ENCODE peak calls at places on chromosomes 6 and 20, in seven cellular contexts. R is H1, F is K562, G is HCT116, O is GM12878, Z is HepG2, E is SK-N-SH. N is an unnamed sample.
A peak's percentile ranks its signal among the peaks of the same experiment; 100 is the strongest.

GRCh38 chr20:35821807-35822242 is 50.0 kb downstream of the PHF20 start:
- DNase-seq in R (no peak), F (peak; percentile 28), G (no peak), O (no peak), Z (peak; percentile 23), E (no peak), N (no peak)

GRCh38 chr6:43900560-43901329 is 130.7 kb downstream of the VEGFA start:
- DNase-seq in R (no peak), F (no peak), G (no peak), O (no peak), Z (peak; percentile 57), E (no peak), N (no peak)

GRCh38 chr20:57625181-57625958 is 5.1 kb upstream of the ZBP1 start:
- DNase-seq in R (no peak), F (no peak), G (no peak), O (no peak), Z (no peak), E (no peak), N (no peak)

GRCh38 chr20:17971571-17972013 is 2.8 kb downstream of the MGME1 start:
- DNase-seq in R (no peak), F (peak; percentile 64), G (no peak), O (no peak), Z (peak; percentile 80), E (no peak), N (no peak)

GRCh38 chr6:143130928-143131327 is 70.2 kb downstream of the AIG1 start:
- DNase-seq in R (no peak), F (no peak), G (no peak), O (no peak), Z (no peak), E (no peak), N (no peak)

GRCh38 chr6:112372213-112372806 is 25.2 kb downstream of the RFPL4B start:
- DNase-seq in R (no peak), F (peak; percentile 5), G (peak; percentile 18), O (no peak), Z (no peak), E (peak; percentile 36), N (peak; percentile 27)

GRCh38 chr6:54194067-54194466 is 82.8 kb downstream of the MLIP start:
- DNase-seq in R (no peak), F (no peak), G (peak; percentile 70), O (no peak), Z (no peak), E (no peak), N (no peak)

GRCh38 chr6:161498881-161499280 is 225.0 kb upstream of the AGPAT4 start:
- DNase-seq in R (no peak), F (no peak), G (no peak), O (no peak), Z (peak; percentile 10), E (no peak), N (no peak)

GRCh38 chr6:130529569-130530149 is 163.8 kb downstream of the TMEM200A start:
- DNase-seq in R (no peak), F (no peak), G (no peak), O (no peak), Z (no peak), E (no peak), N (no peak)

GRCh38 chr20:1456300-1456699 is 10.3 kb downstream of the NSFL1C start:
- DNase-seq in R (no peak), F (no peak), G (no peak), O (no peak), Z (no peak), E (no peak), N (no peak)

GRCh38 chr6:72367439-72367838 is 254.4 kb upstream of the KCNQ5 start:
- DNase-seq in R (no peak), F (no peak), G (no peak), O (no peak), Z (no peak), E (no peak), N (no peak)

GRCh38 chr20:23235173-23236027 is 115.2 kb upstream of the NXT1 start:
- DNase-seq in R (peak; percentile 39), F (peak; percentile 75), G (peak; percentile 52), O (no peak), Z (peak; percentile 50), E (peak; percentile 44), N (peak; percentile 11)

DNA sequence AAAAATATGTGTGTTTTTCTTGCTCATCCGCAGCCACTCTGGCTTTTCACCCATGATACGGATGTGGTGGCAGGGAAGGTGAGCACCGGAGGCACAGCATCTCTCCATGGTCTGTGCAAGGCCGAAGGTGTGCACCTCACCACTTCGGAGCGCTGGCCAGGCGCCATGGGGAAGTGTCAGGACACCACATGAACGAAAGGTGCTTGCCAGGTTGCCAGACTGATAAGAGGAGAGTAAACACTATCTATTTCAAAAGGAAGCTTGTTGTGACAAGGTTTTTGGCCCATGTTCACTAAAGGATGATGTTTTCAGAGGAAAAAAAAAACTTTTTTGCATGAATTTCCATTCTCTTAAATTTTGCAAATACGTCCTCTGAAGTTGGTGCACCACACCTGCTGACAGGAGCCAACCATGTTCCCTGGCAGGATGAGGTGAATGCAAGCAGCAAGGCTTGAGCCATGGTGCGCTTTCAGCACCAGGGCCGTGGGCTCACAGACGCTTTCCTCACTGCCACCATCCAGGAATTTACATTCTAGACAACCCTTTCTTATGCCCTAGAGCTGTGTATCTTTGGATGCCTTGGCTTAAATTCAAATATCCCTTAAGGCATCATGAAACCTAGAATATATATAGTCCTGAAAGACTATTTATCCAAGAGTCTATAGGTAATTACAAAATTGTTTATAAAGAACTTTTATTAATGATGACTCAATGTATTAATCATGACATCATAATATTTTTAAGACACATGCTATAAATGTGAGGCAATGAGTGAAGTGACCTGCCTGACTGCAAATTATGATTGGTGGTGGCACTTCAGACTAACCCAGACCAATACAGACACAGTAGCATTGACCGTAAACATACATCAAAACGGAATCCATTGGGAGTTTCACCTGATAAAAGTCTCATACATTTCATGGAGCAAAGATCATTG is 234.5 kb downstream of the TFAP2A start:
- DNase-seq in R (no peak), F (no peak), G (no peak), O (no peak), Z (no peak), E (no peak), N (peak; percentile 65)
- TF ChIP-seq JUND in R (no peak), F (no peak), G (no peak), O (no peak), Z (no peak), E (no peak), N (no peak)

DNA sequence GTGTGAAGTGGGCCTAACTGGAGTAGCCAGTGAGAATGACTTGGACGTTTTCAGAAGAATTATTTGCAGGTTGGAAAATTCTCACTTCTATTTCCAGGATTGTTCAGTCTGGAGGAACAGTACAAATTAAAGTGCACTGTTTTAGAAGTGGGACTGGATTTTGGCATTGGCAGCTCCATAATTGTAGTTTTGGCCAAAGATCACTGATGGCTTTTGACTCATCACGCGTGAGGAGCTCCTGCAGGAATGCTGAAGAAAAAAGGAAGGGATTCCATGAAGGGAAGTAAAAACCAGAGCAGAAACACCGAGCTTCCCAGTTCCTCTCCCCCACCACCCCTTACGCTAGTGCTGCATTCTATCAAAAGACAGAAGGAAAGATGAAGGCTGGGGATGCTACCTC is 103.5 kb downstream of the JARID2 start:
- DNase-seq in R (no peak), F (no peak), G (no peak), O (no peak), Z (no peak), E (no peak), N (no peak)
- TF ChIP-seq JUND in R (no peak), F (no peak), G (no peak), O (no peak), Z (no peak), E (no peak), N (no peak)

GRCh38 chr6:75103411-75103810 is 102.4 kb downstream of the COL12A1 start:
- DNase-seq in R (no peak), F (no peak), G (no peak), O (no peak), Z (no peak), E (no peak), N (no peak)

GRCh38 chr6:75098709-75099108 is 107.1 kb downstream of the COL12A1 start:
- DNase-seq in R (no peak), F (no peak), G (peak; percentile 47), O (no peak), Z (peak; percentile 3), E (no peak), N (no peak)

GRCh38 chr6:75107913-75108312 is 97.9 kb downstream of the COL12A1 start:
- DNase-seq in R (no peak), F (no peak), G (no peak), O (no peak), Z (no peak), E (no peak), N (no peak)

GRCh38 chr6:75096986-75097385 is 108.9 kb downstream of the COL12A1 start:
- DNase-seq in R (no peak), F (no peak), G (no peak), O (no peak), Z (no peak), E (no peak), N (no peak)

DNA sequence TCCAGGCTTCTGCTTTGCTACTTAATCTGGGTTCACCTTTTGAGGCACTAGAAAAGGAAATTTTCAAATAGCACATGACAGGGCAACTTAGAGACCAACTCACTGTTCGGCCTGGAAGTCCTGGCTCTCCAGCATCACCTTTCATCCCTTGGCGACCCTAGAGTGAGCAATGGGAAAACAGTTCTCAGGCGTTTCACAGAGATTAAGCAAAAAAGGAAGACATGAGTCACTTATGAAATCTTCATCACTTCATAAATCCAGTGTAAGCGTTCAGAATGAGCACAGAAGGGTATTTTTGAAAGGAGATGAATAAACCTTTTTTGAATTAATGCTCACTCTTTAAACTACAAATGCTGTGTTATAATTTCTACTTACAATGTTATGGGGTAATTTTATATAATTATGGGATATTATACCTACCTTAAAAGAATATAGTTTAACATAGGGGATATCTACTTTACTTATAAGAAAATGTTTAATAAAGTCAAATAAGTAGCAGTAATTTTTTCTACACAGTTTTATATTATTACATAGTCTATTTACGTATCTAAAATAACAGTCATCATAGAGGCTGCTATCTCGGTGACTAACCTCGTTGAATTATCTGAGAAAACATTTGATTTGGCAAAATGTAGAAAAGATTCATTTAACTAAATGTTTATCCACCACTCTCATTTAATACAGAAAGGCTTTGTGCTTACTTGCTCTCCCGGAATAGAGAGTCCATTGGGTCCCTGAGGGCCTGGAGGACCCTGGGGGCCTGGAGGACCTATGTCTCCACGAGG is 103.8 kb downstream of the COL12A1 start:
- DNase-seq in R (no peak), F (no peak), G (no peak), O (no peak), Z (no peak), E (no peak), N (no peak)
- TF ChIP-seq JUND in R (no peak), F (no peak), G (no peak), O (no peak), Z (no peak), E (no peak), N (no peak)

GRCh38 chr6:14216931-14217684 is 99.5 kb downstream of the CD83 start:
- DNase-seq in R (no peak), F (no peak), G (no peak), O (no peak), Z (no peak), E (no peak), N (no peak)
- TF ChIP-seq JUND in R (no peak), F (no peak), G (no peak), O (no peak), Z (no peak), E (no peak), N (no peak)

GRCh38 chr20:49278817-49279676 is 1.2 kb upstream of the ZNFX1 start:
- DNase-seq in R (no peak), F (peak; percentile 45), G (no peak), O (no peak), Z (peak; percentile 52), E (no peak), N (no peak)
- TF ChIP-seq JUND in R (no peak), F (peak; percentile 64), G (no peak), O (no peak), Z (peak; percentile 59), E (no peak), N (no peak)